ENCODE peak calls at places on chromosomes 7 and 10, in seven cellular contexts. T is RPMI8226; J is naive thymus-derived CD8-positive, alpha-beta T cell; V is myocyte; E is fibroblast of lung; O is CD8-positive, alpha-beta memory T cell; Z is AG09309. F is an unnamed sample.

GRCh38 chr7:149144996-149145850 is 2.0 kb upstream of the ZNF398 start:
- DNase-seq in T (no peak), E (no peak), Z (no peak), V (no peak), J (no peak), O (no peak), F (no peak)

GRCh38 chr7:142654398-142654797 is 94.9 kb upstream of the PRSS1 start:
- DNase-seq in V (no peak), T (peak; percentile 39), J (no peak), Z (no peak), O (no peak), E (no peak), F (no peak)

GRCh38 chr7:37382546-37383088 is 66.0 kb downstream of the ELMO1 start:
- DNase-seq in O (no peak), E (no peak), Z (no peak), J (no peak), T (no peak), V (no peak), F (no peak)

GRCh38 chr7:151299530-151299929 is 42.1 kb upstream of the NUB1 start:
- DNase-seq in E (no peak), V (no peak), T (no peak), O (no peak), J (no peak), Z (no peak), F (no peak)

GRCh38 chr7:111516612-111517011 is 45.7 kb downstream of the IMMP2L start:
- DNase-seq in J (no peak), V (no peak), O (no peak), T (no peak), Z (no peak), E (peak; percentile 25), F (no peak)

GRCh38 chr7:28328161-28328560 is 84.2 kb upstream of the CREB5 start:
- DNase-seq in O (no peak), Z (no peak), T (no peak), V (no peak), J (no peak), E (no peak), F (no peak)

GRCh38 chr10:5319863-5320262 is 44.9 kb upstream of the UCN3 start:
- DNase-seq in V (no peak), T (no peak), Z (no peak), O (no peak), J (no peak), E (no peak), F (no peak)

GRCh38 chr10:103057980-103058568 is 135.0 kb downstream of the NT5C2 start:
- DNase-seq in Z (no peak), J (no peak), V (no peak), O (no peak), E (no peak), T (no peak), F (no peak)

GRCh38 chr7:74262639-74263398 is 8.6 kb upstream of the RFC2 start:
- DNase-seq in E (no peak), V (peak; percentile 95), Z (no peak), T (peak; percentile 35), O (no peak), J (no peak), F (no peak)